ENCODE peak calls at places on chromosomes 4 and X, in eight cellular contexts. One of them, this sample, is unnamed.

GRCh38 chr4:126762651-126763247 is 870.0 kb upstream of the INTU start:
- DNase-seq in endodermal cell: no peak
- DNase-seq in foreskin fibroblast: no peak
- DNase-seq in H1: no peak
- DNase-seq in fibroblast of mammary gland: peak; percentile 15
- DNase-seq in lung: no peak
- DNase-seq in fibroblast of pulmonary artery: no peak
- DNase-seq in HFF-Myc: no peak
- DNase-seq in this sample: no peak

GRCh38 chrX:10165580-10166247 is 8.9 kb downstream of the CLCN4 start:
- DNase-seq in endodermal cell: no peak
- DNase-seq in foreskin fibroblast: no peak
- DNase-seq in H1: no peak
- DNase-seq in fibroblast of mammary gland: no peak
- DNase-seq in lung: no peak
- DNase-seq in fibroblast of pulmonary artery: no peak
- DNase-seq in HFF-Myc: no peak
- DNase-seq in this sample: no peak

GRCh38 chr4:1604181-1604705 is 79.9 kb downstream of the FAM53A start:
- DNase-seq in endodermal cell: no peak
- DNase-seq in foreskin fibroblast: no peak
- DNase-seq in H1: no peak
- DNase-seq in fibroblast of mammary gland: peak; percentile 16
- DNase-seq in lung: no peak
- DNase-seq in fibroblast of pulmonary artery: no peak
- DNase-seq in HFF-Myc: no peak
- DNase-seq in this sample: no peak

GRCh38 chr4:115770046-115770543 is 656.7 kb upstream of the NDST4 start:
- DNase-seq in endodermal cell: no peak
- DNase-seq in foreskin fibroblast: no peak
- DNase-seq in H1: no peak
- DNase-seq in fibroblast of mammary gland: no peak
- DNase-seq in lung: no peak
- DNase-seq in fibroblast of pulmonary artery: no peak
- DNase-seq in HFF-Myc: no peak
- DNase-seq in this sample: no peak

GRCh38 chrX:102085706-102086105 is 39.8 kb upstream of the TCEAL2 start:
- DNase-seq in endodermal cell: no peak
- DNase-seq in foreskin fibroblast: peak; percentile 1
- DNase-seq in H1: no peak
- DNase-seq in fibroblast of mammary gland: no peak
- DNase-seq in lung: no peak
- DNase-seq in fibroblast of pulmonary artery: no peak
- DNase-seq in HFF-Myc: no peak
- DNase-seq in this sample: no peak

GRCh38 chrX:51215266-51215665 is 117.4 kb upstream of the NUDT10 start:
- DNase-seq in endodermal cell: peak; percentile 45
- DNase-seq in foreskin fibroblast: no peak
- DNase-seq in H1: no peak
- DNase-seq in fibroblast of mammary gland: no peak
- DNase-seq in lung: no peak
- DNase-seq in fibroblast of pulmonary artery: no peak
- DNase-seq in HFF-Myc: no peak
- DNase-seq in this sample: no peak

GRCh38 chrX:70444326-70445196 is at the start of gene DLG3:
- DNase-seq in endodermal cell: peak; percentile 86
- DNase-seq in foreskin fibroblast: peak; percentile 68
- DNase-seq in H1: peak; percentile 66
- DNase-seq in fibroblast of mammary gland: peak; percentile 29
- DNase-seq in lung: no peak
- DNase-seq in fibroblast of pulmonary artery: peak; percentile 44
- DNase-seq in HFF-Myc: no peak
- DNase-seq in this sample: no peak

GRCh38 chrX:78652971-78653822 is 5.9 kb downstream of the RTL3 start:
- DNase-seq in endodermal cell: no peak
- DNase-seq in foreskin fibroblast: peak; percentile 80
- DNase-seq in H1: no peak
- DNase-seq in fibroblast of mammary gland: peak; percentile 84
- DNase-seq in lung: no peak
- DNase-seq in fibroblast of pulmonary artery: peak; percentile 78
- DNase-seq in HFF-Myc: peak; percentile 61
- DNase-seq in this sample: peak; percentile 78

GRCh38 chrX:10109695-10110094 is 47.1 kb upstream of the CLCN4 start:
- DNase-seq in endodermal cell: no peak
- DNase-seq in foreskin fibroblast: peak; percentile 54
- DNase-seq in H1: no peak
- DNase-seq in fibroblast of mammary gland: no peak
- DNase-seq in lung: peak; percentile 36
- DNase-seq in fibroblast of pulmonary artery: no peak
- DNase-seq in HFF-Myc: no peak
- DNase-seq in this sample: no peak

GRCh38 chr4:145170209-145170608 is 10.2 kb downstream of the OTUD4 start:
- DNase-seq in endodermal cell: no peak
- DNase-seq in foreskin fibroblast: no peak
- DNase-seq in H1: no peak
- DNase-seq in fibroblast of mammary gland: no peak
- DNase-seq in lung: no peak
- DNase-seq in fibroblast of pulmonary artery: peak; percentile 58
- DNase-seq in HFF-Myc: no peak
- DNase-seq in this sample: no peak

GRCh38 chr4:86818845-86819244 is 30.3 kb downstream of the SLC10A6 start:
- DNase-seq in endodermal cell: peak; percentile 56
- DNase-seq in foreskin fibroblast: no peak
- DNase-seq in H1: no peak
- DNase-seq in fibroblast of mammary gland: no peak
- DNase-seq in lung: no peak
- DNase-seq in fibroblast of pulmonary artery: no peak
- DNase-seq in HFF-Myc: no peak
- DNase-seq in this sample: no peak

GRCh38 chr4:122832732-122833131 is 6.1 kb downstream of the FGF2 start:
- DNase-seq in endodermal cell: no peak
- DNase-seq in foreskin fibroblast: no peak
- DNase-seq in H1: no peak
- DNase-seq in fibroblast of mammary gland: no peak
- DNase-seq in lung: no peak
- DNase-seq in fibroblast of pulmonary artery: no peak
- DNase-seq in HFF-Myc: no peak
- DNase-seq in this sample: no peak

GRCh38 chrX:45623266-45623665 is 422.6 kb upstream of the DIPK2B start:
- DNase-seq in endodermal cell: no peak
- DNase-seq in foreskin fibroblast: peak; percentile 90
- DNase-seq in H1: no peak
- DNase-seq in fibroblast of mammary gland: peak; percentile 96
- DNase-seq in lung: no peak
- DNase-seq in fibroblast of pulmonary artery: peak; percentile 75
- DNase-seq in HFF-Myc: peak; percentile 86
- DNase-seq in this sample: peak; percentile 83

GRCh38 chrX:21881881-21882574 is 26.2 kb downstream of the YY2 start:
- DNase-seq in endodermal cell: no peak
- DNase-seq in foreskin fibroblast: no peak
- DNase-seq in H1: no peak
- DNase-seq in fibroblast of mammary gland: no peak
- DNase-seq in lung: no peak
- DNase-seq in fibroblast of pulmonary artery: no peak
- DNase-seq in HFF-Myc: no peak
- DNase-seq in this sample: no peak

GRCh38 chr4:6578221-6578620 is 3.2 kb downstream of the MAN2B2 start:
- DNase-seq in endodermal cell: no peak
- DNase-seq in foreskin fibroblast: no peak
- DNase-seq in H1: no peak
- DNase-seq in fibroblast of mammary gland: no peak
- DNase-seq in lung: no peak
- DNase-seq in fibroblast of pulmonary artery: no peak
- DNase-seq in HFF-Myc: no peak
- DNase-seq in this sample: no peak

GRCh38 chr4:80233390-80233789 is 33.1 kb upstream of the FGF5 start:
- DNase-seq in endodermal cell: no peak
- DNase-seq in foreskin fibroblast: no peak
- DNase-seq in H1: no peak
- DNase-seq in fibroblast of mammary gland: no peak
- DNase-seq in lung: no peak
- DNase-seq in fibroblast of pulmonary artery: no peak
- DNase-seq in HFF-Myc: no peak
- DNase-seq in this sample: no peak

DNA sequence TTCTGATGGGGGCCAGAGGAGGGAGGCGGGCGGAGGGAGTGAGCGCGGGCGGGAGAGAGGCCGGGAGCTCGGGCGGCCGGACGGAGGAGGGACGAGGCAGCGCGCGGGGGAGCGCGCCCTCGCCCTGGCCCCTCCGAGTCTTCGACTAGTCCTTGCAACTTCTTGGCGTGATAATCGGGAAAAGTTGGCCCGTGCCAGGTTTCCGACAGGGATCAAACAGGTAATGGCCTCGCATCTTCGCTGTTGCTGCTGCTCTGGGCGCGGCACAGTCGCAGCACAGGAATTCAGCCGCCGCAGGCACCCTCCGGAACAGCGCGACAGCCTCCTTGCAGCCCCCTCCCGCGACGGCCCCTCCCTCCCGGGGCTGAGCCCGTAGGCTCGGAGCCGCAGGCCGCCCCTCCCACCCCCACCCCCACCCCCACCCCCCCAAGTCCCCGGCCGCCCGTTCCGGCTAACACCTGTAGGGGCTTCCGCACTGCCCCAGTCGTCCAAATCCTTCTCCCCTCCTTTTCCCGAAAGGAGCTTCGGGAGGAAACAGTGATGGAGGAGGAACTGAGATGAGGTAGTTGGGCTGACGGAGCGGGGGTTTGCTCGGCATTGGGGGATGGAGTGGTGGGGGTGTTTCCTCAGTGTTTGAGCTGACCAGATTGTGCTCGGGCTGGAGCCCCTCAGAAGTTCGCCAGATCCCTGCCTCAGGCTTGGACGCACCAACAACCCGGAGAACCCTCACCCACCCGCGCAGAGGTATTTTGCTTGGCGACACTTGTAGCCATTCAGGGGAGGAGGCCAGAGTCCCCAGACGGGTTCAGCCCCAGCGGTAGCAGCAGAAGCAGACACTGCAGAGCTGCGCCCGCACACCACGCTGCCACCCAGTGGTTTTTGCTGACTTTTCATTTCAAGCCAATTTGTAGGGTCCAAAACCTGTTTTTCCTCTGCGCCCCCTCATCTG is at the start of gene FGF13:
- DNase-seq in endodermal cell: peak; percentile 85
- DNase-seq in foreskin fibroblast: peak; percentile 6
- DNase-seq in H1: peak; percentile 60
- DNase-seq in fibroblast of mammary gland: peak; percentile 2
- DNase-seq in lung: peak; percentile 30
- DNase-seq in fibroblast of pulmonary artery: no peak
- DNase-seq in HFF-Myc: no peak
- DNase-seq in this sample: no peak
- TF ChIP-seq CTCF in endodermal cell: peak; percentile 78
- TF ChIP-seq CTCF in foreskin fibroblast: no peak
- TF ChIP-seq CTCF in H1: peak; percentile 62
- TF ChIP-seq CTCF in fibroblast of mammary gland: no peak
- TF ChIP-seq CTCF in lung: no peak
- TF ChIP-seq CTCF in fibroblast of pulmonary artery: no peak
- TF ChIP-seq CTCF in HFF-Myc: no peak
- TF ChIP-seq CTCF in this sample: peak; percentile 46

GRCh38 chr4:54277691-54278090 is 48.6 kb downstream of the PDGFRA start:
- DNase-seq in endodermal cell: no peak
- DNase-seq in foreskin fibroblast: peak; percentile 77
- DNase-seq in H1: no peak
- DNase-seq in fibroblast of mammary gland: peak; percentile 91
- DNase-seq in lung: no peak
- DNase-seq in fibroblast of pulmonary artery: peak; percentile 82
- DNase-seq in HFF-Myc: peak; percentile 39
- DNase-seq in this sample: peak; percentile 34
- H3K4me3 ChIP-seq in endodermal cell: no peak overlapping the region
- H3K4me3 ChIP-seq in foreskin fibroblast: no peak overlapping the region
- H3K4me3 ChIP-seq in H1: no peak overlapping the region
- H3K4me3 ChIP-seq in fibroblast of mammary gland: no peak overlapping the region
- H3K4me3 ChIP-seq in lung: no peak overlapping the region
- H3K4me3 ChIP-seq in fibroblast of pulmonary artery: no peak overlapping the region
- H3K4me3 ChIP-seq in HFF-Myc: no peak overlapping the region
- H3K4me3 ChIP-seq in this sample: no peak overlapping the region

GRCh38 chr4:39660045-39660444 is 21.4 kb upstream of the SMIM14 start:
- DNase-seq in endodermal cell: no peak
- DNase-seq in foreskin fibroblast: peak; percentile 9
- DNase-seq in H1: no peak
- DNase-seq in fibroblast of mammary gland: peak; percentile 48
- DNase-seq in lung: no peak
- DNase-seq in fibroblast of pulmonary artery: no peak
- DNase-seq in HFF-Myc: no peak
- DNase-seq in this sample: no peak

GRCh38 chr4:39657465-39657864 is 18.8 kb upstream of the SMIM14 start:
- DNase-seq in endodermal cell: no peak
- DNase-seq in foreskin fibroblast: no peak
- DNase-seq in H1: no peak
- DNase-seq in fibroblast of mammary gland: no peak
- DNase-seq in lung: no peak
- DNase-seq in fibroblast of pulmonary artery: no peak
- DNase-seq in HFF-Myc: no peak
- DNase-seq in this sample: no peak

GRCh38 chr4:39655866-39656265 is 17.2 kb upstream of the SMIM14 start:
- DNase-seq in endodermal cell: no peak
- DNase-seq in foreskin fibroblast: peak; percentile 20
- DNase-seq in H1: no peak
- DNase-seq in fibroblast of mammary gland: peak; percentile 93
- DNase-seq in lung: no peak
- DNase-seq in fibroblast of pulmonary artery: no peak
- DNase-seq in HFF-Myc: no peak
- DNase-seq in this sample: no peak

GRCh38 chr4:39660757-39661156 is 22.1 kb upstream of the SMIM14 start:
- DNase-seq in endodermal cell: no peak
- DNase-seq in foreskin fibroblast: no peak
- DNase-seq in H1: no peak
- DNase-seq in fibroblast of mammary gland: no peak
- DNase-seq in lung: no peak
- DNase-seq in fibroblast of pulmonary artery: no peak
- DNase-seq in HFF-Myc: no peak
- DNase-seq in this sample: no peak

GRCh38 chr4:39658756-39659155 is 20.1 kb upstream of the SMIM14 start:
- DNase-seq in endodermal cell: no peak
- DNase-seq in foreskin fibroblast: peak; percentile 35
- DNase-seq in H1: no peak
- DNase-seq in fibroblast of mammary gland: peak; percentile 38
- DNase-seq in lung: no peak
- DNase-seq in fibroblast of pulmonary artery: peak; percentile 49
- DNase-seq in HFF-Myc: no peak
- DNase-seq in this sample: no peak
- TF ChIP-seq CTCF in endodermal cell: peak; percentile 31
- TF ChIP-seq CTCF in foreskin fibroblast: peak; percentile 38
- TF ChIP-seq CTCF in H1: no peak
- TF ChIP-seq CTCF in fibroblast of mammary gland: peak; percentile 64
- TF ChIP-seq CTCF in lung: no peak
- TF ChIP-seq CTCF in fibroblast of pulmonary artery: peak; percentile 66
- TF ChIP-seq CTCF in HFF-Myc: no peak
- TF ChIP-seq CTCF in this sample: peak; percentile 32

GRCh38 chrX:153689654-153690465 is 2.1 kb downstream of the SLC6A8 start:
- DNase-seq in endodermal cell: peak; percentile 79
- DNase-seq in foreskin fibroblast: no peak
- DNase-seq in H1: no peak
- DNase-seq in fibroblast of mammary gland: no peak
- DNase-seq in lung: no peak
- DNase-seq in fibroblast of pulmonary artery: no peak
- DNase-seq in HFF-Myc: no peak
- DNase-seq in this sample: no peak
- H3K4me3 ChIP-seq in endodermal cell: peak overlapping the region; percentile 49
- H3K4me3 ChIP-seq in foreskin fibroblast: peak overlapping the region; percentile 43
- H3K4me3 ChIP-seq in H1: peak overlapping the region; percentile 24
- H3K4me3 ChIP-seq in fibroblast of mammary gland: no peak overlapping the region
- H3K4me3 ChIP-seq in lung: no peak overlapping the region
- H3K4me3 ChIP-seq in fibroblast of pulmonary artery: peak overlapping the region; percentile 34
- H3K4me3 ChIP-seq in HFF-Myc: peak overlapping the region; percentile 49
- H3K4me3 ChIP-seq in this sample: peak overlapping the region; percentile 25

This sample was measured in astrocyte of the cerebellum.